ENCODE peak calls at places on chromosomes 3 and 15, in six cellular contexts. U is HFF-Myc, G is right lobe of liver, M is cardiac fibroblast, E is upper lobe of right lung, J is fibroblast of mammary gland. W is an unnamed sample.

GRCh38 chr3:53288214-53288613 is 32.4 kb upstream of the TKT start:
- DNase-seq in G (no peak), J (no peak), E (no peak), U (no peak), M (no peak), W (no peak)

GRCh38 chr3:4680227-4680691 is 187.1 kb downstream of the ITPR1 start:
- DNase-seq in E (no peak), U (peak), G (no peak), M (no peak), J (no peak), W (no peak)

GRCh38 chr3:52934626-52935530 is 37.5 kb upstream of the STIMATE start:
- DNase-seq in E (no peak), M (peak), J (peak), G (peak), U (peak), W (peak)

GRCh38 chr15:74958320-74958907 is 1.8 kb upstream of the RPP25 start:
- DNase-seq in J (peak), M (peak), U (no peak), E (peak), G (peak), W (no peak)

GRCh38 chr3:183192650-183193300 is 30.2 kb upstream of the LAMP3 start:
- DNase-seq in E (no peak), U (no peak), J (no peak), M (no peak), G (no peak), W (no peak)

GRCh38 chr3:159923961-159924360 is 64.7 kb upstream of the IL12A start:
- DNase-seq in E (no peak), G (no peak), M (peak), U (no peak), J (peak), W (peak)

GRCh38 chr3:177830411-177830849 is 633.1 kb upstream of the TBL1XR1 start:
- DNase-seq in U (peak), E (no peak), G (no peak), J (peak), M (peak), W (peak)

GRCh38 chr3:142999881-143000280 is 1.5 kb upstream of the U2SURP start:
- DNase-seq in J (peak), G (no peak), E (no peak), M (peak), U (no peak), W (no peak)

GRCh38 chr3:47762233-47762632 is 19.5 kb downstream of the SMARCC1 start:
- DNase-seq in G (no peak), U (no peak), M (peak), J (peak), E (no peak), W (no peak)

GRCh38 chr15:28021281-28022039 is 77.7 kb downstream of the OCA2 start:
- DNase-seq in J (peak), G (peak), U (peak), M (peak), E (peak), W (peak)

GRCh38 chr15:74434260-74434915 is 630 bp upstream of the SEMA7A start:
- DNase-seq in J (no peak), E (no peak), M (no peak), U (no peak), G (no peak), W (no peak)

GRCh38 chr3:125611908-125612307 is 16.6 kb upstream of the OSBPL11 start:
- DNase-seq in M (no peak), J (no peak), G (no peak), E (no peak), U (no peak), W (no peak)

GRCh38 chr3:87227835-87228144 is 681 bp downstream of the CHMP2B start:
- DNase-seq in M (peak), U (no peak), E (no peak), J (peak), G (no peak), W (no peak)

GRCh38 chr15:58241872-58242271 is 103.7 kb downstream of the AQP9 start:
- DNase-seq in J (no peak), U (no peak), G (no peak), M (no peak), E (no peak), W (peak)

GRCh38 chr3:49081429-49081828 is 12.4 kb downstream of the QRICH1 start:
- DNase-seq in U (no peak), M (no peak), J (no peak), E (no peak), G (no peak), W (no peak)

GRCh38 chr3:3636815-3637214 is 162.4 kb upstream of the LRRN1 start:
- DNase-seq in E (no peak), U (no peak), G (no peak), J (no peak), M (peak), W (no peak)

GRCh38 chr15:95520511-95520910 is 810.0 kb upstream of the NR2F2 start:
- DNase-seq in M (no peak), J (peak), E (no peak), G (no peak), U (peak), W (no peak)

GRCh38 chr3:157856078-157856939 is 249.9 kb downstream of the SHOX2 start:
- DNase-seq in E (no peak), G (no peak), U (no peak), J (peak), M (no peak), W (peak)

GRCh38 chr15:58771621-58772235 is 626 bp downstream of the MINDY2 start:
- DNase-seq in U (no peak), G (no peak), M (peak), J (no peak), E (peak), W (no peak)

GRCh38 chr3:192515661-192516040 is 211.7 kb downstream of the FGF12 start:
- DNase-seq in J (no peak), E (no peak), M (no peak), G (no peak), U (no peak), W (no peak)

GRCh38 chr3:186964629-186965028 is 34.3 kb downstream of the ST6GAL1 start:
- DNase-seq in E (no peak), U (no peak), G (no peak), M (no peak), J (no peak), W (no peak)

GRCh38 chr3:134311265-134311664 is 60.6 kb upstream of the RYK start:
- DNase-seq in M (peak), G (no peak), J (peak), E (no peak), U (no peak), W (peak)

GRCh38 chr15:65332662-65333440 is 28.4 kb downstream of the RNU5B-1 start:
- DNase-seq in M (no peak), E (no peak), G (no peak), J (no peak), U (no peak), W (no peak)

GRCh38 chr15:35871282-35871681 is 325.3 kb upstream of the DPH6 start:
- DNase-seq in U (no peak), E (no peak), M (no peak), G (no peak), J (no peak), W (no peak)

GRCh38 chr3:63763156-63763555 is 55.9 kb upstream of the C3orf49 start:
- DNase-seq in J (peak), G (no peak), U (peak), E (no peak), M (no peak), W (peak)

GRCh38 chr3:126472277-126473006 is 3.2 kb downstream of the ZXDC start:
- DNase-seq in U (peak), G (peak), M (peak), E (peak), J (peak), W (peak)

DNA sequence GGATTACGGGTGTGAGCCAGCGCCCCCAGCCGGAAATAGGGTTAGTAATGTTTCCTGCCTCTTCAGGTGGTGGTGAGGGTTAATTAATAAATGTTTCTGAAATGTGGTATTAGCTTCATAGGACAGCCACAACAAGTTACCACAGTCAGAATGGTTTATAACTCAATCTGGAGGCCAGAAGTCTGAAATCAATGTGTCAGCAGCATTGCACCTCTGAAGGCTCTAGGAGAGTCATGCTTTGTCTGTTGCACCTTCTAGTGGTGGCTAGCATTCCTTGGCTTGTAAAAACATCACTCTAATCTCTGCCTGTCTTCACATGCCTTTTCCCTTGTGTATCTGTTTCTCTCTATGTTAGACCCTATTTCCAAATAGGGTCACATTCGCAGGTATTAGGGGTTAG is 7.8 kb upstream of the RPSA start:
- DNase-seq in J (no peak), E (no peak), U (no peak), M (no peak), G (no peak), W (peak)
- TF ChIP-seq CTCF in J (no peak), E (no peak), U (no peak), M (no peak), G (no peak), W (no peak)

GRCh38 chr15:45665261-45665660 is 30.4 kb downstream of the SQOR start:
- DNase-seq in E (no peak), J (no peak), U (no peak), G (no peak), M (no peak), W (no peak)

GRCh38 chr15:45662375-45662774 is 27.5 kb downstream of the SQOR start:
- DNase-seq in J (no peak), E (no peak), M (no peak), U (no peak), G (no peak), W (no peak)

GRCh38 chr15:45664451-45664850 is 29.6 kb downstream of the SQOR start:
- DNase-seq in U (no peak), E (no peak), J (peak), G (no peak), M (no peak), W (peak)

GRCh38 chr15:45657769-45658545 is 23.1 kb downstream of the SQOR start:
- DNase-seq in U (no peak), G (no peak), M (no peak), E (no peak), J (no peak), W (no peak)

GRCh38 chr15:45660231-45660979 is 25.6 kb downstream of the SQOR start:
- DNase-seq in M (peak), J (peak), E (no peak), G (no peak), U (no peak), W (no peak)
- H3K4me3 ChIP-seq in M (no peak), J (no peak), E (no peak), G (no peak), U (no peak), W (no peak)

GRCh38 chr3:11159421-11159904 is 5.2 kb downstream of the HRH1 start:
- DNase-seq in G (no peak), U (peak), E (no peak), J (peak), M (peak), W (peak)
- TF ChIP-seq CTCF in G (no peak), U (no peak), E (no peak), J (peak), M (peak), W (peak)

GRCh38 chr3:119636194-119636593 is 24.2 kb downstream of the POPDC2 start:
- DNase-seq in G (no peak), E (no peak), U (no peak), M (peak), J (peak), W (peak)

GRCh38 chr3:119639494-119640350 is 20.7 kb downstream of the POPDC2 start:
- DNase-seq in E (no peak), J (peak), G (no peak), U (no peak), M (no peak), W (no peak)

GRCh38 chr3:119636891-119637611 is 23.3 kb downstream of the POPDC2 start:
- DNase-seq in U (no peak), E (no peak), J (no peak), M (no peak), G (no peak), W (no peak)

GRCh38 chr3:119635719-119636118 is 24.7 kb downstream of the POPDC2 start:
- DNase-seq in G (no peak), U (no peak), M (no peak), J (no peak), E (no peak), W (no peak)

GRCh38 chr3:119637679-119638525 is 22.5 kb downstream of the POPDC2 start:
- DNase-seq in U (peak), M (peak), J (peak), G (no peak), E (no peak), W (peak)
- H3K4me3 ChIP-seq in U (no peak), M (no peak), J (no peak), G (no peak), E (no peak), W (no peak)

GRCh38 chr3:66149269-66149668 is 71.5 kb upstream of the SLC25A26 start:
- DNase-seq in E (no peak), G (no peak), U (no peak), M (no peak), J (peak), W (peak)
- TF ChIP-seq CTCF in E (no peak), G (no peak), U (no peak), M (no peak), J (no peak), W (no peak)

GRCh38 chr3:45606003-45606402 is 11.5 kb downstream of the LIMD1 start:
- DNase-seq in J (no peak), G (no peak), M (no peak), U (no peak), E (no peak), W (no peak)

GRCh38 chr3:45605569-45605968 is 11.0 kb downstream of the LIMD1 start:
- DNase-seq in U (no peak), J (no peak), E (no peak), M (no peak), G (no peak), W (no peak)

GRCh38 chr3:45608296-45608695 is 13.7 kb downstream of the LIMD1 start:
- DNase-seq in M (no peak), U (no peak), J (no peak), E (no peak), G (no peak), W (no peak)

GRCh38 chr3:45607790-45608189 is 13.2 kb downstream of the LIMD1 start:
- DNase-seq in G (no peak), U (no peak), M (peak), E (no peak), J (peak), W (no peak)

GRCh38 chr3:45606991-45607712 is 12.6 kb downstream of the LIMD1 start:
- DNase-seq in M (peak), E (no peak), G (no peak), U (no peak), J (peak), W (peak)
- H3K4me3 ChIP-seq in M (no peak), E (no peak), G (no peak), U (no peak), J (no peak), W (no peak)

DNA sequence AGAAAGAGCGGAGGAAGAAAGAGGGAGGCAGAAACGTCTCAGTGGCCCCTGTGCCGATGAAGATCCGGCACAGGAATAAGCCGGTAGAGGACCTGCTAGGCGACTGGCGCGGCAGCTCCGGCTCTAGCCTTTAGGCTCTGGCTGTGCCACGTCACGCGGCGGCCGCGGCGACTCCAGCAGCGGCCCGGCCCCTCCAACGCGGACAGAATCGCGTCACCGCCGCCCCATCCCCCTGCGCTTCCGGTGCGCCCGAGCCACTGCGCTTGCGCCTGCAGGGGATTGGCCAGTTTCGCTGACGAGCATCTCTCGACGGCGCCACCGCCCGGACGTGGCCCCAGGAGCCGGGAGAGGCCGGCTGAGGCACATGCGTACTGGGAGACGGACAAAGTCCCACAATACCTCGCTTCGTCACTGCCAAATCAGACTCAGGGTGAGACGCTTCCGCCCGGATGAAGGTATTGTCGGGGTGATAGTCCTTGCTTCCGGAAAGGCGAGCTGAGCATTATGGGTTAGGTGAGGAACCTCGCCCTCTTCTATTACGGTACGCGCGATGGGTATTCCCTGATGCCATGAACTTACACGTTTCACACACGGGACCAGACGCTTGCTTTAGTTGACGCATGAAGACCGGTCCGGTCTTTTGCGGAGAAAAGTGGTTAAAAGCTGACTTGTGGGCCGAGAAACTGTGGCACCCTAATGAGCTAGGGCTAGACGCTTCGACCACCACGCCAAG is at the start of gene ARF4:
- DNase-seq in G (peak), M (peak), J (peak), U (peak), E (peak), W (peak)
- TF ChIP-seq CTCF in G (peak), M (peak), J (no peak), U (no peak), E (peak), W (peak)

GRCh38 chr3:18434731-18435130 is 9.6 kb upstream of the SATB1 start:
- DNase-seq in U (no peak), E (no peak), J (no peak), G (no peak), M (no peak), W (no peak)
- H3K4me3 ChIP-seq in U (no peak), E (no peak), J (no peak), G (no peak), M (no peak), W (no peak)